ENCODE peak calls at places on chromosomes 5 and 9, in eight cellular contexts. One of them, this sample, is unnamed.

GRCh38 chr5:82593481-82593880 is 315.3 kb upstream of the RPS23 start:
- DNase-seq in spleen: no peak
- DNase-seq in lower lobe of right lung: no peak
- DNase-seq in CD8-positive, alpha-beta T cell: no peak
- DNase-seq in heart left ventricle: no peak
- DNase-seq in A673: no peak
- DNase-seq in AG04450: no peak
- DNase-seq in NT2/D1: no peak
- DNase-seq in this sample: no peak

GRCh38 chr5:18984559-18985080 is 1003.4 kb downstream of the CDH18 start:
- DNase-seq in spleen: no peak
- DNase-seq in lower lobe of right lung: no peak
- DNase-seq in CD8-positive, alpha-beta T cell: no peak
- DNase-seq in heart left ventricle: no peak
- DNase-seq in A673: no peak
- DNase-seq in AG04450: no peak
- DNase-seq in NT2/D1: no peak
- DNase-seq in this sample: no peak

GRCh38 chr5:133113331-133114061 is 61.7 kb downstream of the HSPA4 start:
- DNase-seq in spleen: no peak
- DNase-seq in lower lobe of right lung: no peak
- DNase-seq in CD8-positive, alpha-beta T cell: no peak
- DNase-seq in heart left ventricle: no peak
- DNase-seq in A673: no peak
- DNase-seq in AG04450: peak; percentile 16
- DNase-seq in NT2/D1: no peak
- DNase-seq in this sample: no peak

GRCh38 chr9:92764381-92764987 is at the start of gene BICD2:
- DNase-seq in spleen: no peak
- DNase-seq in lower lobe of right lung: no peak
- DNase-seq in CD8-positive, alpha-beta T cell: no peak
- DNase-seq in heart left ventricle: no peak
- DNase-seq in A673: no peak
- DNase-seq in AG04450: no peak
- DNase-seq in NT2/D1: no peak
- DNase-seq in this sample: no peak

GRCh38 chr9:130117816-130118632 is 54.2 kb upstream of the NCS1 start:
- DNase-seq in spleen: peak; percentile 18
- DNase-seq in lower lobe of right lung: no peak
- DNase-seq in CD8-positive, alpha-beta T cell: no peak
- DNase-seq in heart left ventricle: no peak
- DNase-seq in A673: peak; percentile 55
- DNase-seq in AG04450: no peak
- DNase-seq in NT2/D1: no peak
- DNase-seq in this sample: peak; percentile 68

GRCh38 chr5:31404325-31404724 is 127.6 kb downstream of the DROSHA start:
- DNase-seq in spleen: no peak
- DNase-seq in lower lobe of right lung: no peak
- DNase-seq in CD8-positive, alpha-beta T cell: no peak
- DNase-seq in heart left ventricle: no peak
- DNase-seq in A673: no peak
- DNase-seq in AG04450: no peak
- DNase-seq in NT2/D1: no peak
- DNase-seq in this sample: no peak

GRCh38 chr5:571791-572190 is 40.3 kb upstream of the CEP72 start:
- DNase-seq in spleen: no peak
- DNase-seq in lower lobe of right lung: no peak
- DNase-seq in CD8-positive, alpha-beta T cell: no peak
- DNase-seq in heart left ventricle: no peak
- DNase-seq in A673: no peak
- DNase-seq in AG04450: no peak
- DNase-seq in NT2/D1: no peak
- DNase-seq in this sample: no peak

GRCh38 chr5:114055318-114055788 is 306.5 kb upstream of the KCNN2 start:
- DNase-seq in spleen: no peak
- DNase-seq in lower lobe of right lung: peak; percentile 45
- DNase-seq in CD8-positive, alpha-beta T cell: no peak
- DNase-seq in heart left ventricle: peak; percentile 77
- DNase-seq in A673: peak; percentile 66
- DNase-seq in AG04450: peak; percentile 6
- DNase-seq in NT2/D1: peak; percentile 50
- DNase-seq in this sample: peak; percentile 47

GRCh38 chr9:130112244-130113151 is 58.8 kb downstream of the GPR107 start:
- DNase-seq in spleen: peak; percentile 23
- DNase-seq in lower lobe of right lung: peak; percentile 17
- DNase-seq in CD8-positive, alpha-beta T cell: no peak
- DNase-seq in heart left ventricle: no peak
- DNase-seq in A673: no peak
- DNase-seq in AG04450: no peak
- DNase-seq in NT2/D1: no peak
- DNase-seq in this sample: no peak

GRCh38 chr9:33498387-33498786 is 24.7 kb upstream of the NOL6 start:
- DNase-seq in spleen: no peak
- DNase-seq in lower lobe of right lung: no peak
- DNase-seq in CD8-positive, alpha-beta T cell: no peak
- DNase-seq in heart left ventricle: no peak
- DNase-seq in A673: peak; percentile 31
- DNase-seq in AG04450: no peak
- DNase-seq in NT2/D1: no peak
- DNase-seq in this sample: no peak

GRCh38 chr9:127735530-127736176 is 559 bp upstream of the TOR2A start:
- DNase-seq in spleen: no peak
- DNase-seq in lower lobe of right lung: no peak
- DNase-seq in CD8-positive, alpha-beta T cell: no peak
- DNase-seq in heart left ventricle: no peak
- DNase-seq in A673: no peak
- DNase-seq in AG04450: no peak
- DNase-seq in NT2/D1: no peak
- DNase-seq in this sample: no peak

GRCh38 chr9:70403166-70403565 is 11.3 kb downstream of the KLF9 start:
- DNase-seq in spleen: no peak
- DNase-seq in lower lobe of right lung: no peak
- DNase-seq in CD8-positive, alpha-beta T cell: no peak
- DNase-seq in heart left ventricle: no peak
- DNase-seq in A673: no peak
- DNase-seq in AG04450: no peak
- DNase-seq in NT2/D1: no peak
- DNase-seq in this sample: no peak

GRCh38 chr5:13378073-13378472 is 566.4 kb downstream of the DNAH5 start:
- DNase-seq in spleen: no peak
- DNase-seq in lower lobe of right lung: no peak
- DNase-seq in CD8-positive, alpha-beta T cell: no peak
- DNase-seq in heart left ventricle: no peak
- DNase-seq in A673: no peak
- DNase-seq in AG04450: no peak
- DNase-seq in NT2/D1: no peak
- DNase-seq in this sample: no peak

GRCh38 chr9:22041792-22042191 is 32.7 kb upstream of the CDKN2B start:
- DNase-seq in spleen: no peak
- DNase-seq in lower lobe of right lung: peak; percentile 60
- DNase-seq in CD8-positive, alpha-beta T cell: no peak
- DNase-seq in heart left ventricle: no peak
- DNase-seq in A673: no peak
- DNase-seq in AG04450: no peak
- DNase-seq in NT2/D1: no peak
- DNase-seq in this sample: no peak

DNA sequence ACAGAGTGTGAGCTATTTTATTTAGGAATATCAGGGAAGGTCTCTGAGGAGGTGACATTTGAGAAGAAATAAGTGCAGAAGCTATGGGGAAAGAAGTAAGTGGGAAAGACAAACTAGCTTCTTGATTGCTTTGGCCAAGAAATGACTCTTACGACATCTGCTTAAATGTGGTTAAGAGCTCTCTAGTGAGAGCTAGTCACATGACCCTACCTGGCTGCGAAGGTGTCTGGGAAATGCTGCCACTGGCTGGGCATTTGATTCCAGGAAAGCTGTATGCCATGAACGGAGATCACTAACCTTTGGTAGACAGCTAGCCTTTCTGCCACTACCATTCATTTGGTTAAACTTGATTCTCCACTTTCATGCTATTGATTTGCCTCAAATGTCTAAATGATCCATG is 80.1 kb downstream of the KIAA0825 start:
- DNase-seq in spleen: no peak
- DNase-seq in lower lobe of right lung: no peak
- DNase-seq in CD8-positive, alpha-beta T cell: no peak
- DNase-seq in heart left ventricle: no peak
- DNase-seq in A673: no peak
- DNase-seq in AG04450: no peak
- DNase-seq in NT2/D1: no peak
- DNase-seq in this sample: no peak
- H3K9me3 ChIP-seq in spleen: peaks cover 19% of the 10 kb centered on the region
- H3K9me3 ChIP-seq in lower lobe of right lung: no peaks in the 10 kb centered on the region
- H3K9me3 ChIP-seq in CD8-positive, alpha-beta T cell: no peaks in the 10 kb centered on the region
- H3K9me3 ChIP-seq in heart left ventricle: no peaks in the 10 kb centered on the region
- H3K9me3 ChIP-seq in A673: peaks cover 13% of the 10 kb centered on the region
- H3K9me3 ChIP-seq in AG04450: no peaks in the 10 kb centered on the region
- H3K9me3 ChIP-seq in NT2/D1: peaks cover 28% of the 10 kb centered on the region
- H3K9me3 ChIP-seq in this sample: no peaks in the 10 kb centered on the region

GRCh38 chr5:65932676-65933075 is 6.3 kb downstream of the ERBIN start:
- DNase-seq in spleen: no peak
- DNase-seq in lower lobe of right lung: no peak
- DNase-seq in CD8-positive, alpha-beta T cell: no peak
- DNase-seq in heart left ventricle: no peak
- DNase-seq in A673: no peak
- DNase-seq in AG04450: no peak
- DNase-seq in NT2/D1: no peak
- DNase-seq in this sample: no peak

GRCh38 chr5:65943771-65944170 is 17.4 kb downstream of the ERBIN start:
- DNase-seq in spleen: no peak
- DNase-seq in lower lobe of right lung: no peak
- DNase-seq in CD8-positive, alpha-beta T cell: no peak
- DNase-seq in heart left ventricle: no peak
- DNase-seq in A673: no peak
- DNase-seq in AG04450: no peak
- DNase-seq in NT2/D1: no peak
- DNase-seq in this sample: no peak

GRCh38 chr5:65933295-65933694 is 6.9 kb downstream of the ERBIN start:
- DNase-seq in spleen: no peak
- DNase-seq in lower lobe of right lung: no peak
- DNase-seq in CD8-positive, alpha-beta T cell: no peak
- DNase-seq in heart left ventricle: no peak
- DNase-seq in A673: no peak
- DNase-seq in AG04450: no peak
- DNase-seq in NT2/D1: no peak
- DNase-seq in this sample: no peak

DNA sequence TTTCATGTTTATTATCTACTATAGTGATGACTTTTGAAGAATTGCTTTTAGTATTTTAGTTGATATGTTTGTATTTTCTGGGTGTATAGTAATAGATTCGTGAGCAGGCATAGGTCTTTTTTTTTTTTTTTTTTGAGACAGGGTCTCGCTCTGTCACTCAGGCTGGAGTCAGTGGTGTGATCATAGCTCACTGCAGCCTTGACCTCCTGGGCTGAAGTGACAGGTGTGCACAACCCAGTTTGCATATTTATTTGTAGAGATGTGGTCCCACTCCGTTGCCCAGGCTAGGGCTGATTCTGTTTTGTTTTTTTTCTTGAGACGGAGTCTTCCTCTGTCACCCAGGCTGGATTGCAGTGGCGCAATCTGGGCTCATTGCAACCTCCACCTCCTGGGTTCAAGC is 11.9 kb downstream of the ERBIN start:
- DNase-seq in spleen: no peak
- DNase-seq in lower lobe of right lung: no peak
- DNase-seq in CD8-positive, alpha-beta T cell: no peak
- DNase-seq in heart left ventricle: no peak
- DNase-seq in A673: no peak
- DNase-seq in AG04450: no peak
- DNase-seq in NT2/D1: no peak
- DNase-seq in this sample: no peak
- H3K9me3 ChIP-seq in spleen: no peaks in the 10 kb centered on the region
- H3K9me3 ChIP-seq in lower lobe of right lung: no peaks in the 10 kb centered on the region
- H3K9me3 ChIP-seq in CD8-positive, alpha-beta T cell: no peaks in the 10 kb centered on the region
- H3K9me3 ChIP-seq in heart left ventricle: no peaks in the 10 kb centered on the region
- H3K9me3 ChIP-seq in A673: no peaks in the 10 kb centered on the region
- H3K9me3 ChIP-seq in AG04450: peaks cover 8% of the 10 kb centered on the region
- H3K9me3 ChIP-seq in NT2/D1: peaks cover 21% of the 10 kb centered on the region
- H3K9me3 ChIP-seq in this sample: no peaks in the 10 kb centered on the region

GRCh38 chr5:158382473-158382872 is 523.5 kb upstream of the CLINT1 start:
- DNase-seq in spleen: no peak
- DNase-seq in lower lobe of right lung: peak; percentile 68
- DNase-seq in CD8-positive, alpha-beta T cell: no peak
- DNase-seq in heart left ventricle: peak; percentile 71
- DNase-seq in A673: peak; percentile 1
- DNase-seq in AG04450: peak; percentile 88
- DNase-seq in NT2/D1: no peak
- DNase-seq in this sample: peak; percentile 70
- H3K9me3 ChIP-seq in spleen: peaks cover 20% of the 10 kb centered on the region
- H3K9me3 ChIP-seq in lower lobe of right lung: no peaks in the 10 kb centered on the region
- H3K9me3 ChIP-seq in CD8-positive, alpha-beta T cell: no peaks in the 10 kb centered on the region
- H3K9me3 ChIP-seq in heart left ventricle: no peaks in the 10 kb centered on the region
- H3K9me3 ChIP-seq in A673: no peaks in the 10 kb centered on the region
- H3K9me3 ChIP-seq in AG04450: no peaks in the 10 kb centered on the region
- H3K9me3 ChIP-seq in NT2/D1: peaks cover 3% of the 10 kb centered on the region
- H3K9me3 ChIP-seq in this sample: no peaks in the 10 kb centered on the region

GRCh38 chr5:170471551-170472212 is 32.1 kb upstream of the KCNIP1 start:
- DNase-seq in spleen: no peak
- DNase-seq in lower lobe of right lung: no peak
- DNase-seq in CD8-positive, alpha-beta T cell: no peak
- DNase-seq in heart left ventricle: no peak
- DNase-seq in A673: no peak
- DNase-seq in AG04450: no peak
- DNase-seq in NT2/D1: no peak
- DNase-seq in this sample: no peak

GRCh38 chr5:170469414-170469813 is 34.4 kb upstream of the KCNIP1 start:
- DNase-seq in spleen: no peak
- DNase-seq in lower lobe of right lung: no peak
- DNase-seq in CD8-positive, alpha-beta T cell: no peak
- DNase-seq in heart left ventricle: no peak
- DNase-seq in A673: no peak
- DNase-seq in AG04450: no peak
- DNase-seq in NT2/D1: no peak
- DNase-seq in this sample: no peak

GRCh38 chr5:170468633-170469032 is 35.2 kb upstream of the KCNIP1 start:
- DNase-seq in spleen: no peak
- DNase-seq in lower lobe of right lung: no peak
- DNase-seq in CD8-positive, alpha-beta T cell: no peak
- DNase-seq in heart left ventricle: no peak
- DNase-seq in A673: no peak
- DNase-seq in AG04450: no peak
- DNase-seq in NT2/D1: no peak
- DNase-seq in this sample: no peak

GRCh38 chr5:170470808-170471404 is 32.9 kb upstream of the KCNIP1 start:
- DNase-seq in spleen: no peak
- DNase-seq in lower lobe of right lung: no peak
- DNase-seq in CD8-positive, alpha-beta T cell: no peak
- DNase-seq in heart left ventricle: no peak
- DNase-seq in A673: no peak
- DNase-seq in AG04450: no peak
- DNase-seq in NT2/D1: no peak
- DNase-seq in this sample: no peak

DNA sequence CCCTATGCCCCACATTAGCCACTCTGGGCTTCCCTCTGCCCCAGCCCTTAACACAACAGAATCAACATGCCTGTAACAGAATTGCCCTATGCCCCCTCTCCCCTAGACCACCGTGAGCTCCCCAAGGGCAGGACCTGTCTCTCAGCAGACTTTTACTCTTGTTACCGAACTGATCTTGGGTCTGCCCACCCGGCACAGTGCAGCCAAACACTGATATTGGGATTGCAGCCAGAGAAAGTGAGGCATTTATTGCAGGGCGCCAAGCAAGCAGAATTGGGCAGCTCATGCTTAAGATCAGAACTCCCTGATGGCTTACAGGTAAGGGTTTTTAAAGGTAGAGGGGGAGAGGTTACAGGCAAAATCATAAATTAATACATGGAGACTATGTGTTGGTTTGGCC is 33.5 kb upstream of the KCNIP1 start:
- DNase-seq in spleen: no peak
- DNase-seq in lower lobe of right lung: no peak
- DNase-seq in CD8-positive, alpha-beta T cell: no peak
- DNase-seq in heart left ventricle: no peak
- DNase-seq in A673: no peak
- DNase-seq in AG04450: no peak
- DNase-seq in NT2/D1: no peak
- DNase-seq in this sample: no peak
- H3K9me3 ChIP-seq in spleen: no peaks in the 10 kb centered on the region
- H3K9me3 ChIP-seq in lower lobe of right lung: no peaks in the 10 kb centered on the region
- H3K9me3 ChIP-seq in CD8-positive, alpha-beta T cell: no peaks in the 10 kb centered on the region
- H3K9me3 ChIP-seq in heart left ventricle: no peaks in the 10 kb centered on the region
- H3K9me3 ChIP-seq in A673: no peaks in the 10 kb centered on the region
- H3K9me3 ChIP-seq in AG04450: peaks cover 4% of the 10 kb centered on the region
- H3K9me3 ChIP-seq in NT2/D1: peaks cover 5% of the 10 kb centered on the region
- H3K9me3 ChIP-seq in this sample: no peaks in the 10 kb centered on the region